ENCODE peak calls at places on chromosomes 7 and 10, in nine cellular contexts. S, M, J, H, I, C, W, A and E are unnamed samples.

GRCh38 chr7:117319211-117319610 is 3.6 kb downstream of the WNT2 start:
- DNase-seq in A (no peak), W (no peak), M (no peak), J (no peak), C (no peak), I (peak), H (no peak), S (no peak), E (no peak)

GRCh38 chr10:90968448-90969086 is 47.7 kb upstream of the ANKRD1 start:
- DNase-seq in I (peak), C (no peak), H (peak), S (no peak), A (peak), M (peak), W (no peak), J (no peak), E (no peak)

GRCh38 chr7:152543801-152544200 is 108.0 kb upstream of the KMT2C start:
- DNase-seq in I (no peak), M (peak), S (no peak), J (no peak), C (no peak), A (no peak), H (no peak), W (no peak), E (no peak)

GRCh38 chr10:50857579-50857978 is 27.8 kb downstream of the A1CF start:
- DNase-seq in S (no peak), J (no peak), H (no peak), M (no peak), W (no peak), I (no peak), A (no peak), C (no peak), E (no peak)

GRCh38 chr7:44186736-44187135 is 2.5 kb downstream of the GCK start:
- DNase-seq in H (no peak), M (no peak), S (no peak), J (no peak), C (no peak), I (no peak), A (no peak), W (no peak), E (peak)

GRCh38 chr10:11003739-11004515 is 13.7 kb upstream of the CELF2 start:
- DNase-seq in S (no peak), M (no peak), A (peak), H (peak), I (no peak), W (no peak), C (no peak), J (no peak), E (no peak)

GRCh38 chr10:96743988-96744585 is 23.8 kb upstream of the PIK3AP1 start:
- DNase-seq in C (no peak), W (no peak), I (no peak), H (peak), J (no peak), M (no peak), A (peak), S (no peak), E (no peak)

GRCh38 chr7:114818501-114818900 is 103.4 kb upstream of the MDFIC start:
- DNase-seq in A (peak), I (no peak), J (no peak), S (peak), H (peak), C (no peak), M (peak), W (no peak), E (no peak)

GRCh38 chr10:123999956-124000615 is 93.3 kb downstream of the CHST15 start:
- DNase-seq in M (peak), S (no peak), H (no peak), I (no peak), A (no peak), W (no peak), J (no peak), C (no peak), E (peak)

GRCh38 chr7:36683111-36683510 is 41.2 kb downstream of the AOAH start:
- DNase-seq in C (no peak), H (no peak), S (no peak), A (no peak), J (no peak), I (no peak), W (no peak), M (no peak), E (no peak)

GRCh38 chr7:25255603-25256320 is 27.5 kb upstream of the NPVF start:
- DNase-seq in C (no peak), M (no peak), H (no peak), A (no peak), W (no peak), S (no peak), J (no peak), I (no peak), E (no peak)

GRCh38 chr7:98852826-98853225 is 17.0 kb downstream of the TMEM130 start:
- DNase-seq in H (no peak), S (no peak), C (no peak), M (peak), I (no peak), A (peak), J (no peak), W (no peak), E (no peak)

GRCh38 chr10:93703066-93703465 is 674 bp upstream of the FRA10AC1 start:
- DNase-seq in H (no peak), C (peak), M (peak), I (no peak), S (no peak), A (peak), J (no peak), W (peak), E (no peak)

GRCh38 chr7:159117366-159118219 is 27.1 kb downstream of the VIPR2 start:
- DNase-seq in M (no peak), S (no peak), I (no peak), C (no peak), A (no peak), H (no peak), J (no peak), W (no peak), E (peak)

GRCh38 chr10:112404612-112405011 is 30.7 kb downstream of the ACSL5 start:
- DNase-seq in S (no peak), H (peak), W (no peak), I (no peak), J (no peak), M (no peak), A (peak), C (no peak), E (no peak)

GRCh38 chr10:110074986-110075664 is 67.3 kb downstream of the ADD3 start:
- DNase-seq in H (peak), S (no peak), M (peak), C (no peak), W (no peak), J (no peak), A (peak), I (peak), E (no peak)

GRCh38 chr7:140283472-140283871 is 106.7 kb upstream of the KDM7A start:
- DNase-seq in W (no peak), J (no peak), A (no peak), S (no peak), C (no peak), I (no peak), H (no peak), M (no peak), E (no peak)

GRCh38 chr10:44071479-44071878 is 313.4 kb downstream of the CXCL12 start:
- DNase-seq in S (no peak), A (peak), I (peak), W (no peak), J (no peak), M (peak), H (no peak), C (no peak), E (no peak)

GRCh38 chr10:133308431-133309110 is at the start of the genes TUBGCP2 and ZNF511:
- DNase-seq in J (peak), M (peak), I (no peak), S (peak), W (peak), A (peak), H (peak), C (peak), E (peak)

GRCh38 chr7:80681272-80681885 is 42.9 kb downstream of the CD36 start:
- DNase-seq in M (peak), S (no peak), H (peak), I (no peak), C (no peak), A (peak), J (no peak), W (no peak), E (no peak)

GRCh38 chr7:90411510-90411909 is 8.2 kb downstream of the CLDN12 start:
- DNase-seq in S (no peak), A (peak), J (no peak), C (no peak), I (no peak), M (no peak), W (no peak), H (no peak), E (no peak)

GRCh38 chr10:130787821-130788220 is 523.7 kb downstream of the TCERG1L start:
- DNase-seq in S (no peak), J (no peak), W (no peak), I (no peak), M (no peak), C (no peak), A (no peak), H (no peak), E (no peak)

GRCh38 chr10:124565565-124566221 is 104.1 kb downstream of the LHPP start:
- DNase-seq in M (no peak), H (peak), I (no peak), J (no peak), W (no peak), C (no peak), A (no peak), S (no peak), E (peak)

GRCh38 chr10:50740351-50740688 is 584 bp downstream of the ASAH2B start:
- DNase-seq in J (peak), H (peak), I (peak), W (no peak), A (peak), C (peak), S (peak), M (peak), E (no peak)